ENCODE peak calls at places on chromosome 17, in six cellular contexts. L, O, M, U, D and Q are unnamed samples. For H3K27me3 and H3K36me3, the result is how much of the 10 kb centered on the place peaks cover.

GRCh38 chr17:58324409-58325288 is 3.9 kb downstream of the TSPOAP1 start:
- DNase-seq in U (no peak), L (no peak), O (peak), M (no peak), D (no peak), Q (no peak)

GRCh38 chr17:57243171-57243622 is 13.1 kb upstream of the MSI2 start:
- DNase-seq in D (peak), U (peak), L (no peak), O (peak), M (peak), Q (peak)

GRCh38 chr17:65677932-65678331 is 116.5 kb upstream of the AXIN2 start:
- DNase-seq in L (no peak), U (peak), M (no peak), D (no peak), O (no peak), Q (no peak)

GRCh38 chr17:68355093-68355492 is 63.8 kb downstream of the ARSG start:
- DNase-seq in L (no peak), D (no peak), M (no peak), U (peak), O (no peak), Q (no peak)

GRCh38 chr17:77558846-77559626 is 399.5 kb upstream of the TNRC6C start:
- DNase-seq in M (no peak), L (no peak), O (peak), D (no peak), U (no peak), Q (no peak)

GRCh38 chr17:5958850-5959249 is 111.3 kb upstream of the WSCD1 start:
- DNase-seq in L (no peak), O (no peak), M (no peak), D (no peak), U (no peak), Q (no peak)

GRCh38 chr17:27319536-27320221 is 25.8 kb downstream of the WSB1 start:
- DNase-seq in L (peak), M (peak), D (peak), O (peak), U (no peak), Q (no peak)

GRCh38 chr17:63780507-63780906 is 6.5 kb downstream of the DDX42 start:
- DNase-seq in D (no peak), L (no peak), M (no peak), U (no peak), O (no peak), Q (no peak)

GRCh38 chr17:72683506-72684404 is 408.7 kb downstream of the SLC39A11 start:
- DNase-seq in D (peak), O (peak), L (peak), U (peak), M (no peak), Q (no peak)

GRCh38 chr17:2179615-2180295 is 123.8 kb downstream of the SMG6 start:
- DNase-seq in O (peak), L (peak), M (peak), D (peak), U (peak), Q (no peak)

GRCh38 chr17:4948997-4949320 is 629 bp upstream of the PFN1 start:
- DNase-seq in D (no peak), O (peak), L (peak), M (peak), U (no peak), Q (no peak)

GRCh38 chr17:64007838-64008282 is 9.7 kb downstream of the PRR29 start:
- DNase-seq in M (no peak), D (no peak), O (no peak), U (no peak), L (no peak), Q (no peak)

GRCh38 chr17:56665864-56666263 is 72.4 kb downstream of the NOG start:
- DNase-seq in D (no peak), M (no peak), U (no peak), O (no peak), L (no peak), Q (no peak)

GRCh38 chr17:15890279-15890892 is 54.5 kb upstream of the ADORA2B start:
- DNase-seq in M (no peak), U (no peak), L (no peak), D (no peak), O (no peak), Q (no peak)

GRCh38 chr17:13074026-13074425 is 56.2 kb upstream of the ELAC2 start:
- DNase-seq in M (no peak), O (no peak), U (peak), D (no peak), L (no peak), Q (no peak)

GRCh38 chr17:8315740-8316217 is 5.7 kb downstream of the ARHGEF15 start:
- DNase-seq in L (no peak), U (no peak), D (no peak), M (no peak), O (no peak), Q (no peak)

GRCh38 chr17:42122371-42123303 is at the start of gene HSPB9:
- DNase-seq in O (peak), L (peak), M (peak), D (peak), U (no peak), Q (peak)

GRCh38 chr17:81417049-81417878 is 22.0 kb downstream of the BAHCC1 start:
- DNase-seq in D (no peak), M (no peak), U (no peak), L (no peak), O (no peak), Q (no peak)

GRCh38 chr17:82231562-82232321 is 2.9 kb downstream of the SLC16A3 start:
- DNase-seq in U (no peak), M (peak), O (peak), D (peak), L (peak), Q (no peak)

GRCh38 chr17:49055181-49055927 is 58.2 kb downstream of the IGF2BP1 start:
- DNase-seq in U (no peak), O (no peak), L (no peak), D (no peak), M (no peak), Q (no peak)

GRCh38 chr17:77908501-77908900 is 50.0 kb upstream of the TNRC6C start:
- DNase-seq in U (no peak), D (no peak), M (peak), L (no peak), O (no peak), Q (no peak)

GRCh38 chr17:29179232-29180036 is 764 bp downstream of the MYO18A start:
- DNase-seq in U (no peak), O (no peak), D (peak), M (no peak), L (peak), Q (peak)

GRCh38 chr17:82241183-82241925 is 12.5 kb downstream of the SLC16A3 start:
- DNase-seq in O (peak), L (peak), M (peak), D (peak), U (no peak), Q (no peak)

GRCh38 chr17:28579526-28579925 is 2.8 kb upstream of the ALDOC start:
- DNase-seq in D (no peak), U (no peak), L (no peak), M (no peak), O (no peak), Q (no peak)

GRCh38 chr17:32275060-32276042 is 9.7 kb downstream of the RHBDL3 start:
- DNase-seq in M (no peak), D (no peak), O (peak), L (no peak), U (peak), Q (no peak)

GRCh38 chr17:62666061-62666800 is 38.8 kb downstream of the MRC2 start:
- DNase-seq in O (no peak), M (no peak), L (no peak), U (no peak), D (no peak), Q (no peak)

GRCh38 chr17:17425005-17425404 is 51.8 kb upstream of the MED9 start:
- DNase-seq in L (no peak), M (no peak), O (no peak), D (no peak), U (no peak), Q (no peak)

GRCh38 chr17:12068946-12069345 is 48.3 kb downstream of the MAP2K4 start:
- DNase-seq in O (no peak), U (no peak), M (no peak), D (no peak), L (no peak), Q (no peak)

GRCh38 chr17:32927201-32927723 is 691 bp upstream of the TMEM98 start:
- DNase-seq in L (no peak), U (no peak), D (no peak), O (no peak), M (no peak), Q (no peak)

GRCh38 chr17:79603771-79604170 is 7.1 kb downstream of the RBFOX3 start:
- DNase-seq in M (no peak), L (no peak), D (no peak), O (no peak), U (no peak), Q (no peak)
- H3K27me3 ChIP-seq in M (under half), L (under half), D (under half), O (under half), U (under half), Q (under half)

GRCh38 chr17:76161619-76162222 is 20.7 kb upstream of the FOXJ1 start:
- DNase-seq in L (no peak), U (no peak), M (no peak), D (no peak), O (no peak), Q (no peak)
- H3K27ac ChIP-seq in L (no peak), U (no peak), M (no peak), D (no peak), O (no peak), Q (no peak)

GRCh38 chr17:9942885-9943284 is 37.8 kb upstream of the RCVRN start:
- DNase-seq in M (no peak), D (no peak), U (no peak), O (no peak), L (no peak), Q (no peak)
- H3K36me3 ChIP-seq in M (under half), D (under half), U (under half), O (under half), L (under half), Q (under half)

DNA sequence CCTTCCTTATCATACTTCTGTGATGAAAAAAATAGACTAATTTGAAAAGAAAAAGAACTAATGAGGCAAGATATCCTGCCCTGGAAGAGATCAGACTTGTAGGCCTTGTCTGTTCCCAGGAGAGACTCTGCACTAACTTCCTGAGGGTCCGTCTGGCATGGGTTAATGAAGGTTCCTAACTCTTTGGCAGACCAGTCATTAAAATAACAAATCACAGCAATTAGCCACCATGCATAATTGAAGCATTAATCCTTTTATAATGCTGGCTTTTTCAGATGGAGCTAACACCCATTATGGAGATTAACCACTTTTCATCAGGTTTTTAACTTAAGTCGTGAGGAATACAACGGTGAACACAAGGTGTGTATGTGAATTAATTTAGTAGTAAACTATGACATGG is 10.4 kb upstream of the KRT10 start:
- DNase-seq in D (no peak), M (no peak), U (no peak), O (no peak), L (no peak), Q (no peak)
- H3K27me3 ChIP-seq in D (under half), M (under half), U (under half), O (under half), L (under half), Q (under half)

GRCh38 chr17:3773966-3774365 is 27.0 kb downstream of the ITGAE start:
- DNase-seq in M (no peak), O (no peak), L (no peak), U (no peak), D (no peak), Q (no peak)

GRCh38 chr17:3770471-3770870 is 30.5 kb downstream of the ITGAE start:
- DNase-seq in D (no peak), M (no peak), L (no peak), O (no peak), U (no peak), Q (no peak)

GRCh38 chr17:3772764-3773163 is 28.2 kb downstream of the ITGAE start:
- DNase-seq in O (no peak), L (no peak), U (no peak), M (no peak), D (no peak), Q (no peak)

GRCh38 chr17:3771140-3771539 is 29.8 kb downstream of the ITGAE start:
- DNase-seq in U (no peak), D (no peak), M (no peak), O (no peak), L (no peak), Q (no peak)

GRCh38 chr17:3773511-3773910 is 27.5 kb downstream of the ITGAE start:
- DNase-seq in L (no peak), U (peak), D (no peak), M (no peak), O (no peak), Q (no peak)
- H3K27ac ChIP-seq in L (no peak), U (no peak), D (no peak), M (no peak), O (no peak), Q (no peak)

GRCh38 chr17:75231741-75232464 is 26.4 kb downstream of the NUP85 start:
- DNase-seq in D (no peak), U (no peak), O (peak), M (no peak), L (no peak), Q (no peak)

GRCh38 chr17:75227729-75228128 is 22.2 kb downstream of the NUP85 start:
- DNase-seq in L (no peak), D (no peak), O (peak), U (no peak), M (no peak), Q (no peak)

GRCh38 chr17:75231071-75231470 is 25.6 kb downstream of the NUP85 start:
- DNase-seq in U (no peak), O (peak), D (no peak), M (no peak), L (no peak), Q (no peak)

GRCh38 chr17:75228305-75228704 is 22.8 kb downstream of the NUP85 start:
- DNase-seq in O (peak), D (peak), M (no peak), L (no peak), U (no peak), Q (no peak)

DNA sequence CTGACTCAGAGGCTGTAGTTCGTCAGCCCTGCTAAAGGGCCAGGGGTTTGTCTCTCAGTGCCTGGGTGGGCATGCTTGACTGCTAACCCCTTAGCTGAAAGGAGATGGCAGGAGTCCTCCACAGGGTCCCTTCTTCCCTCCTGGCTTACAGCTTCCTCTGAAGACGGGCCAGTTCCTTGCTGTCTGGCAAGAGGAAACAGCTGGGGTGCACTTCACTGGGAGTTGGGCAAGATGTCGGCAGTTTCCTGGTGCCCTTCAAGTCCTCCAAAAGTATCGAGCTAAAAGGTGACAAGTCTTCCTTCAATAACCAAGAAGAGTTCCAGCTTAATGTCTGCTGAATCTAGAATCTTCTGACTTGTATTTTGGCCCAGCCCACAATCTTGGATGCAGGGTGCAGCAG is 23.4 kb downstream of the NUP85 start:
- DNase-seq in U (no peak), L (no peak), M (no peak), O (peak), D (peak), Q (no peak)
- H3K36me3 ChIP-seq in U (half or more), L (under half), M (half or more), O (under half), D (under half), Q (under half)